ENCODE peak calls at places on chromosomes 16 and 17, in four cellular contexts. O, G, U and A are unnamed samples.
A peak's percentile ranks its signal among the peaks of the same experiment; 100 is the strongest.

GRCh38 chr17:18920911-18921441 is 31.0 kb upstream of the SLC5A10 start:
- DNase-seq in G (peak; percentile 32), O (peak; percentile 66), U (no peak), A (peak; percentile 58)

GRCh38 chr16:11799509-11800384 is 2.7 kb upstream of the ZC3H7A start:
- DNase-seq in G (no peak), O (no peak), U (no peak), A (no peak)

GRCh38 chr17:83132251-83133081 is 53.1 kb downstream of the METRNL start:
- DNase-seq in O (no peak), G (no peak), U (no peak), A (no peak)

GRCh38 chr16:28168991-28169554 is 42.7 kb downstream of the XPO6 start:
- DNase-seq in G (no peak), U (no peak), O (no peak), A (no peak)

GRCh38 chr16:27374231-27374793 is 27.7 kb upstream of the IL21R start:
- DNase-seq in O (peak; percentile 80), U (no peak), G (no peak), A (no peak)

GRCh38 chr17:15513859-15514446 is 46.5 kb upstream of the CDRT4 start:
- DNase-seq in O (no peak), G (no peak), U (no peak), A (no peak)

GRCh38 chr17:74361613-74362391 is at the start of gene BTBD17:
- DNase-seq in U (peak; percentile 82), O (no peak), G (peak; percentile 30), A (peak; percentile 13)

GRCh38 chr17:63039342-63039741 is 73.3 kb downstream of the TANC2 start:
- DNase-seq in G (no peak), U (no peak), O (no peak), A (no peak)

GRCh38 chr16:67659675-67660563 is at the start of gene ACD:
- DNase-seq in O (peak; percentile 65), U (peak; percentile 97), G (peak; percentile 89), A (peak; percentile 92)

GRCh38 chr17:7763919-7764318 is 46.4 kb downstream of the DNAH2 start:
- DNase-seq in O (no peak), G (no peak), U (no peak), A (no peak)
- H2AFZ ChIP-seq in O (no peak overlapping the region), G (no peak overlapping the region), U (no peak overlapping the region), A (no peak overlapping the region)

GRCh38 chr17:72122668-72123495 is 2.1 kb downstream of the SOX9 start:
- DNase-seq in U (no peak), O (no peak), G (peak; percentile 86), A (no peak)
- H3K4me2 ChIP-seq in U (no peak overlapping the region), O (peak overlapping the region; percentile 62), G (peak overlapping the region; percentile 95), A (no peak overlapping the region)

GRCh38 chr17:76811028-76811427 is 57.2 kb upstream of the MGAT5B start:
- DNase-seq in U (no peak), O (no peak), G (no peak), A (no peak)

GRCh38 chr17:76808326-76808725 is 59.9 kb upstream of the MGAT5B start:
- DNase-seq in G (no peak), U (no peak), O (no peak), A (no peak)

GRCh38 chr17:76801706-76802105 is 63.8 kb downstream of the MFSD11 start:
- DNase-seq in G (no peak), O (no peak), U (no peak), A (no peak)

DNA sequence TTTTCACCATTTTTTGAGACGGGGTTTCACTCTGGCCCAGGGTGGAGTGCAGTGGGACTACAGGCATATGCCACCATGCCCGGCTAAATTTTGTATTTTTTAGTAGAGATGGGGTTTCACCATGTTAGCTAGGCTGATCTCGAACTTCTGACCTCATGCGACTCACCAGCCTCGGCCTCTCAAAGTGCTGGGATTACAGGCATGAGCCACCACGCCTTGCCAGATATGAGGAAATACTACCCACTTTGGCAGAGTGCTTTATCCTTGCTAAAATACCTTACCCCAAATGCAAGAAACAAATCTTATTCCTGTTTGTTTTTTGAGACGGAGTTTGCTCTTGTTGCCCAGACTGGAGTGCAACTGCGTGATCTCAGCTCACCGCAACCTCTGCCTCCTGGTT is 62.9 kb upstream of the MGAT5B start:
- DNase-seq in U (no peak), O (no peak), G (no peak), A (no peak)
- TF ChIP-seq MYC in U (no peak), O (no peak), G (no peak), A (no peak)

GRCh38 chr16:9840761-9841665 is 341.2 kb downstream of the GRIN2A start:
- DNase-seq in O (peak; percentile 71), U (no peak), G (no peak), A (no peak)
- H2AFZ ChIP-seq in O (no peak overlapping the region), U (no peak overlapping the region), G (no peak overlapping the region), A (no peak overlapping the region)

DNA sequence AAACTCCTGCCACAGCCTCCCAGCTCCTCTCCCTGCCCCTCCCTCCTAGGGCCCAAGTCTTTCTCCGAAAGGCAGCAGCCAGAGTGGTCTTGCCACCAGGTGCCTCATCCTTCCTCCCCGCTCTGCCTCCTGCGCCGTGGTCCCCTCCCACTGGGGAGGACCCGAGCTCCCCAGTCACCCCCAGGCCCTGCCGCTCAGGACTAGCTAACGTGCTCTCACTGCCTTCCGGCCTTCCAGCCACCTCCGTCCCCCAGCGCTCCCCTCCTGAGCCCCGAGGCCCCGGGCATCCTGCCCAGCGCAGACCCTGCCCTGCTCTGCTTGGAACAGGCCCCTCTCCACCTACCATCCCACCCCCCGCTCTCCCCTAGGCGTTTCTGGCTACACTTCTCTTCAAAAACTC is 19.4 kb upstream of the COL1A1 start:
- DNase-seq in G (no peak), U (no peak), O (no peak), A (no peak)
- H3K4me2 ChIP-seq in G (no peak overlapping the region), U (no peak overlapping the region), O (no peak overlapping the region), A (no peak overlapping the region)